ENCODE peak calls at places on chromosomes 5 and 9, in five cellular contexts. R is right lobe of liver, D is heart right ventricle, B is left lung, J is thyroid gland. K is an unnamed sample. For H3K4me1, the result is how much of the 10 kb centered on the place peaks cover.

GRCh38 chr9:122309861-122310260 is 45.2 kb downstream of the MRRF start:
- DNase-seq in R (no peak), B (no peak), J (no peak), D (no peak), K (no peak)

GRCh38 chr5:146034127-146034526 is 71.2 kb downstream of the PLAC8L1 start:
- DNase-seq in R (no peak), J (no peak), D (no peak), B (peak), K (no peak)

GRCh38 chr9:105278751-105279150 is 34.3 kb downstream of the SLC44A1 start:
- DNase-seq in J (no peak), D (no peak), B (no peak), R (no peak), K (no peak)

GRCh38 chr9:4224181-4224580 is 75.7 kb downstream of the GLIS3 start:
- DNase-seq in R (no peak), J (no peak), B (no peak), D (no peak), K (no peak)

GRCh38 chr9:35553670-35554543 is 51.2 kb upstream of the TESK1 start:
- DNase-seq in J (peak), D (peak), R (peak), B (no peak), K (peak)

GRCh38 chr5:181166812-181167733 is 19.7 kb downstream of the OR2V2 start:
- DNase-seq in B (no peak), R (no peak), D (no peak), J (no peak), K (no peak)

GRCh38 chr9:93230185-93230584 is 46.2 kb downstream of the WNK2 start:
- DNase-seq in D (no peak), J (no peak), B (peak), R (no peak), K (no peak)

GRCh38 chr9:21060919-21061561 is 16.7 kb downstream of the IFNB1 start:
- DNase-seq in R (no peak), J (no peak), B (no peak), D (no peak), K (no peak)

GRCh38 chr5:74266132-74266531 is 374.4 kb downstream of the ENC1 start:
- DNase-seq in D (no peak), R (no peak), B (no peak), J (no peak), K (no peak)

GRCh38 chr5:59746261-59746765 is 147.2 kb downstream of the PDE4D start:
- DNase-seq in R (no peak), J (no peak), B (no peak), D (no peak), K (no peak)

GRCh38 chr5:168706655-168707069 is 127.5 kb upstream of the PANK3 start:
- DNase-seq in J (peak), B (no peak), R (no peak), D (no peak), K (no peak)

GRCh38 chr5:179137001-179137642 is 76.9 kb downstream of the ZNF354C start:
- DNase-seq in D (no peak), J (no peak), B (peak), R (no peak), K (no peak)

GRCh38 chr5:136066705-136067271 is 38.0 kb downstream of the TGFBI start:
- DNase-seq in B (no peak), J (peak), R (no peak), D (peak), K (peak)

GRCh38 chr9:128006360-128007024 is 25.7 kb upstream of the EEIG1 start:
- DNase-seq in B (no peak), R (no peak), J (no peak), D (no peak), K (no peak)

GRCh38 chr9:130129425-130130061 is 42.7 kb upstream of the NCS1 start:
- DNase-seq in D (no peak), R (no peak), J (no peak), B (no peak), K (no peak)

GRCh38 chr5:82564963-82565362 is 286.8 kb upstream of the RPS23 start:
- DNase-seq in B (no peak), R (no peak), J (no peak), D (no peak), K (no peak)

GRCh38 chr5:77006124-77006523 is 24.1 kb upstream of the AGGF1 start:
- DNase-seq in D (no peak), B (no peak), R (no peak), J (no peak), K (no peak)

GRCh38 chr5:9698125-9698848 is 68.1 kb upstream of the TAS2R1 start:
- DNase-seq in D (no peak), J (no peak), R (no peak), B (no peak), K (no peak)

DNA sequence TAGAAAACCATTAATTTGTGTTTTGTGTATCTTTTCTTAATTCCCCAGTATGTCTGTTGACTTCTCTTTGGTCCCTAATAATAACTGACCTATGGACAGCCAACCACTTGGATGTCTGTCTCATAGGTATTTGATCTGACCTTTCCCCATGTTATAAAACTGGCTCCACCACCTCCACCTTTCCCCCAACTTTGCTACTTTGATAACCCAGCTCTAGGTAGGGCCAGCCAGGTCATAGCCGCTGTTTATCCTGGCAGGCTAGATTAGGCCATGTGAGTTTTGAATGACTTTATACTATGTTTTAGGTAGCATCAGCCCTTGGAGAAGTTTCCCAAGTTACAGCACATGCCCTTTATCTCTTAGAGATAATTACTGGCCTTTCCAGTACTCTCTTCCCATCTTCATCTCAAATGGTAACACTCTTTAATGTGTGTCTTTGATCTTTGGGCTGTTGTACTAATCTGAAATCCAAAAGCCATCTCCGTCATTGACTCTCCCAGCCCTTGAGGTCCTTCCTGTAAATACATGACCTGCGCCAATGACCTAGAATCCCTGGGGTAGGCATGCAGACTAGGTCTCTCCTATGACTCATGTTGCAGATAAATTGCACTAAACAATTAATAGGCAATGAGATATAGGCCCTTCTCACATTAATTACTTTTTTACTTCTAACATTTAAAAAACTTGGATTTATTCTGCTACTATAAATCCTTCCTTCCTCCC is 152.6 kb downstream of the CD180 start:
- DNase-seq in B (no peak), R (peak), D (no peak), J (no peak), K (no peak)
- H3K4me1 ChIP-seq in B (under half), R (under half), D (under half), J (under half), K (under half)

GRCh38 chr5:15577132-15577531 is 77.2 kb downstream of the FBXL7 start:
- DNase-seq in D (no peak), J (no peak), R (no peak), B (no peak), K (no peak)

GRCh38 chr5:15573594-15573993 is 73.6 kb downstream of the FBXL7 start:
- DNase-seq in D (no peak), R (no peak), J (no peak), B (no peak), K (no peak)

GRCh38 chr5:15575566-15576195 is 75.7 kb downstream of the FBXL7 start:
- DNase-seq in D (no peak), B (no peak), J (no peak), R (no peak), K (no peak)

GRCh38 chr5:15574121-15574520 is 74.1 kb downstream of the FBXL7 start:
- DNase-seq in R (no peak), D (no peak), J (no peak), B (no peak), K (no peak)

GRCh38 chr5:15574806-15575205 is 74.8 kb downstream of the FBXL7 start:
- DNase-seq in B (no peak), R (no peak), J (no peak), D (no peak), K (no peak)
- H3K4me3 ChIP-seq in B (no peak), R (no peak), J (no peak), D (no peak), K (no peak)

DNA sequence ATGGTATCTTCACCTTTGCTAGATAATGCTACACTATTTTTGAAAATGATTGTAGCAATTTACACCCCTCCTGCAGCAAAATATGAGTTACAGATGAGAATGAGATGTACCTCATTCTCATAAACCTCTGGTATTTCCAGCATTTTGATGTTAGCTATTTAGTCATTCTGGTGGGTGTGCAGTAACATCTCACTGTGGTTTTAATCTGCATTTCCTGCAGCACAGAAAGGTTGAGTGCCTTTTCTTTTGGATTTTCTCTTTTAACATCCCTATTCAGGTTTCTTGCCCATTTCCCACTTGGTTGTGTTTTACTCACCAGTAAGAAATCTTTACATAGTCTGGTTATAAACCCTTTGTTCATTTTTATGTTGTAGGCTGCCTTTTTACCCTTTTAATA is 206.2 kb downstream of the NR3C1 start:
- DNase-seq in B (no peak), R (no peak), J (no peak), D (no peak), K (no peak)
- TF ChIP-seq CTCF in B (no peak), R (no peak), J (no peak), D (no peak), K (no peak)

GRCh38 chr9:109475526-109475925 is 22.6 kb downstream of the PTPN3 start:
- DNase-seq in R (no peak), D (no peak), J (no peak), B (no peak), K (peak)

GRCh38 chr9:109477269-109478203 is 20.6 kb downstream of the PTPN3 start:
- DNase-seq in D (no peak), R (peak), J (peak), B (peak), K (no peak)

GRCh38 chr9:109474944-109475343 is 23.2 kb downstream of the PTPN3 start:
- DNase-seq in R (no peak), B (no peak), D (no peak), J (no peak), K (no peak)

GRCh38 chr9:109478204-109478563 is 19.9 kb downstream of the PTPN3 start:
- DNase-seq in D (no peak), B (no peak), R (no peak), J (no peak), K (no peak)

DNA sequence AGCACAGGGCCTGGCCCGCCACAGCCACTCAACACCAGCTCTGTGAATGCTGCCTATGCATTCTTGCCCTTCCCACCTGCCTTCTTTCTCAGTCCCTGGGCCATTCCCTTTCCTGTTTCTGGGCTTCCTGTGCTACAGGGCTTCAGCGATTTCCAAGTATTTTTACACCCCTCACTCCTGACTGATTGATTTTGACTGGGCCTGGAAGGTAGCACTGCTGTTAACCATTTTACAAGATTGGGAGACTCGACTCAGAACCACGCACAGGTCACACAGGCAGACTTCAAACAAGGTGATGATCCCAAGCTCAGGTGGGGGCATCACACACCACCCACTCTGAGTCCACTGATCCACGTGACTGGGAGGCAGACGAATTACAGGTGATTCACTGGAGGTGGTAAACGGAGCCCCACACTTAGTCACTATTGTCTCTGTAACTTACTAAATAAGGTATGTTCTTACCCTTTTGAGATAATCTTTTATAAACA is 21.3 kb downstream of the PTPN3 start:
- DNase-seq in R (no peak), D (no peak), J (no peak), B (no peak), K (no peak)
- H3K4me1 ChIP-seq in R (under half), D (under half), J (under half), B (under half), K (under half)

GRCh38 chr5:173963867-173964429 is 25.0 kb upstream of the C5orf47 start:
- DNase-seq in D (no peak), J (no peak), B (no peak), R (no peak), K (no peak)
- H3K4me3 ChIP-seq in D (no peak), J (no peak), B (peak), R (no peak), K (no peak)

DNA sequence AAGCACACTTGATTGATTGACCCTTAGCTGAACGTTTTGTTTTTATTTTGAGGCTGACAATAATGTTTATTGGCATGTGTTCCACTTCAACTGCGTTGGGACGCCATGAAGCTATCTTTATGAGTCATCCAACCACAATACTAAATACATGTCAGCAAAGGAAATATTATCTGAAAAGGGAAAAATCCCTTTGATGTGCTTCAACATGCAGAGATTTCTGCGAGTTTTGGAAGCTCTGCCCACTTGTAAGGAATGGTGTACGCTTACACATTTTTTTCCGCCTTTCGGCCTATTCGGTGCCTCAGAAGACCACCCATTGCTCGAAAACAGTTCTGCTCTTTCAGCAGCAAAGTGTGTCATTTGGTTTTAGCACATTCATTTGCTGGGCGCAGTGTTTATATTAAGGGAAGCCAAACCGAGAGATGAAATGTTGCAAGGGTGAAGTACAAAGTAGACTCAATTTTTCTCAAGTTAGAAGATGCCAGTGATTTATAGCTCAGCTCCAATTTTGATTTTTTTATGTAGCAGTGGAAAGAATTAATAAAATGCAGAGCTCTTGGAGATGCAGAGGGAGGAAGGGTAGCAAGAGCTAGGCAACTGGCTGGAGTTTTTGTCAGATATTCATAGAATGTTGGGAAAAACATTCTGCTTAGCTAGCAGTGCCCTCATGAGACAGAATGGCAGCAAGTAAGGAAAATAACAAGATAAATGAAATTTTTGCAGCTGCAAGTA is 68.9 kb downstream of the PRDM6 start:
- DNase-seq in B (no peak), R (no peak), D (no peak), J (no peak), K (no peak)
- TF ChIP-seq CTCF in B (no peak), R (peak), D (no peak), J (no peak), K (no peak)

GRCh38 chr5:150787659-150788058 is 9.1 kb downstream of the SMIM3 start:
- DNase-seq in J (no peak), R (no peak), B (no peak), D (no peak), K (no peak)
- H3K4me1 ChIP-seq in J (under half), R (under half), B (half or more), D (half or more), K (under half)

K was measured in right atrium auricular region.